ENCODE peak calls at places on chromosomes 3 and 15, in eight cellular contexts. E, K, Y, M, V, O, A and Q are unnamed samples. For H3K36me3, the result is how much of the 10 kb centered on the place peaks cover.

GRCh38 chr3:186425788-186426730 is 64.0 kb upstream of the DGKG start:
- DNase-seq in E (no peak), K (no peak), Y (peak), M (no peak), V (no peak), O (no peak), A (no peak), Q (no peak)

GRCh38 chr15:68697711-68698690 is 119.2 kb downstream of the CORO2B start:
- DNase-seq in E (no peak), K (no peak), Y (no peak), M (no peak), V (no peak), O (no peak), A (no peak), Q (no peak)

GRCh38 chr3:38623539-38623938 is 25.9 kb downstream of the SCN5A start:
- DNase-seq in E (no peak), K (no peak), Y (no peak), M (no peak), V (peak), O (no peak), A (no peak), Q (no peak)

GRCh38 chr3:52512727-52513126 is 17.6 kb downstream of the STAB1 start:
- DNase-seq in E (no peak), K (no peak), Y (no peak), M (no peak), V (no peak), O (no peak), A (no peak), Q (no peak)

GRCh38 chr3:145623349-145623748 is 537.6 kb downstream of the PLOD2 start:
- DNase-seq in E (no peak), K (no peak), Y (no peak), M (peak), V (no peak), O (no peak), A (no peak), Q (no peak)

GRCh38 chr3:65902304-65902793 is 136.4 kb downstream of the MAGI1 start:
- DNase-seq in E (no peak), K (no peak), Y (no peak), M (no peak), V (no peak), O (peak), A (peak), Q (no peak)

GRCh38 chr3:55461896-55462295 is 25.2 kb downstream of the WNT5A start:
- DNase-seq in E (no peak), K (no peak), Y (no peak), M (no peak), V (no peak), O (no peak), A (no peak), Q (no peak)

GRCh38 chr3:59620334-59620733 is 570.5 kb upstream of the CFAP20DC start:
- DNase-seq in E (no peak), K (no peak), Y (no peak), M (no peak), V (no peak), O (no peak), A (no peak), Q (no peak)

GRCh38 chr3:94460914-94461313 is 398.1 kb downstream of the NSUN3 start:
- DNase-seq in E (no peak), K (no peak), Y (no peak), M (no peak), V (no peak), O (no peak), A (no peak), Q (no peak)

GRCh38 chr3:165196577-165197561 is 685 bp upstream of the SLITRK3 start:
- DNase-seq in E (no peak), K (no peak), Y (no peak), M (no peak), V (no peak), O (no peak), A (no peak), Q (no peak)

GRCh38 chr3:183730361-183730760 is 32.8 kb downstream of the YEATS2 start:
- DNase-seq in E (no peak), K (no peak), Y (no peak), M (no peak), V (no peak), O (no peak), A (no peak), Q (no peak)

GRCh38 chr3:127449489-127450212 is 140.9 kb downstream of the TPRA1 start:
- DNase-seq in E (no peak), K (no peak), Y (no peak), M (no peak), V (no peak), O (no peak), A (no peak), Q (peak)

GRCh38 chr15:62138124-62138523 is 27.0 kb downstream of the C2CD4B start:
- DNase-seq in E (no peak), K (no peak), Y (peak), M (peak), V (no peak), O (no peak), A (no peak), Q (no peak)

GRCh38 chr3:73401058-73401457 is 223.7 kb downstream of the PDZRN3 start:
- DNase-seq in E (no peak), K (no peak), Y (no peak), M (no peak), V (no peak), O (no peak), A (no peak), Q (no peak)

GRCh38 chr3:74302959-74303358 is 311.5 kb downstream of the CNTN3 start:
- DNase-seq in E (no peak), K (no peak), Y (no peak), M (no peak), V (no peak), O (no peak), A (no peak), Q (no peak)

GRCh38 chr3:126034481-126035361 is 49.2 kb downstream of the SLC41A3 start:
- DNase-seq in E (no peak), K (no peak), Y (peak), M (no peak), V (no peak), O (no peak), A (no peak), Q (no peak)

GRCh38 chr3:192168202-192168601 is 559.1 kb downstream of the FGF12 start:
- DNase-seq in E (no peak), K (no peak), Y (no peak), M (no peak), V (no peak), O (no peak), A (no peak), Q (no peak)

GRCh38 chr15:81686021-81686420 is 312.0 kb upstream of the TMC3 start:
- DNase-seq in E (no peak), K (no peak), Y (no peak), M (no peak), V (no peak), O (no peak), A (no peak), Q (no peak)

GRCh38 chr3:165225604-165226003 is 29.4 kb upstream of the SLITRK3 start:
- DNase-seq in E (no peak), K (no peak), Y (no peak), M (no peak), V (no peak), O (no peak), A (no peak), Q (no peak)

GRCh38 chr15:50138391-50138790 is 19.4 kb upstream of the ATP8B4 start:
- DNase-seq in E (no peak), K (no peak), Y (no peak), M (no peak), V (no peak), O (no peak), A (no peak), Q (no peak)

GRCh38 chr15:27077790-27078189 is 106.8 kb downstream of the GABRG3 start:
- DNase-seq in E (no peak), K (no peak), Y (no peak), M (no peak), V (no peak), O (no peak), A (no peak), Q (no peak)

GRCh38 chr3:52237006-52237658 is 1.8 kb downstream of the TWF2 start:
- DNase-seq in E (no peak), K (no peak), Y (no peak), M (no peak), V (no peak), O (no peak), A (no peak), Q (peak)

GRCh38 chr15:65816441-65816840 is 24.3 kb upstream of the DENND4A start:
- DNase-seq in E (no peak), K (no peak), Y (no peak), M (no peak), V (no peak), O (no peak), A (no peak), Q (no peak)

GRCh38 chr15:89174476-89174875 is 46.9 kb downstream of the RLBP1 start:
- DNase-seq in E (no peak), K (no peak), Y (no peak), M (peak), V (no peak), O (peak), A (no peak), Q (no peak)

GRCh38 chr3:193548406-193548805 is 6.3 kb downstream of the ATP13A4 start:
- DNase-seq in E (no peak), K (no peak), Y (no peak), M (no peak), V (no peak), O (no peak), A (no peak), Q (no peak)

GRCh38 chr15:29044506-29044905 is 158.7 kb downstream of the APBA2 start:
- DNase-seq in E (no peak), K (no peak), Y (no peak), M (no peak), V (no peak), O (no peak), A (no peak), Q (no peak)

GRCh38 chr3:55341502-55342031 is 145.5 kb downstream of the WNT5A start:
- DNase-seq in E (no peak), K (no peak), Y (no peak), M (no peak), V (no peak), O (no peak), A (no peak), Q (no peak)

GRCh38 chr3:435161-435560 is 238.6 kb downstream of the CHL1 start:
- DNase-seq in E (no peak), K (no peak), Y (no peak), M (no peak), V (no peak), O (no peak), A (no peak), Q (no peak)

GRCh38 chr15:66459818-66460615 is 37.5 kb downstream of the SNAPC5 start:
- DNase-seq in E (no peak), K (no peak), Y (no peak), M (no peak), V (no peak), O (no peak), A (no peak), Q (no peak)

GRCh38 chr3:159189994-159190669 is 388.3 kb downstream of the MFSD1 start:
- DNase-seq in E (no peak), K (no peak), Y (no peak), M (peak), V (no peak), O (no peak), A (no peak), Q (no peak)

GRCh38 chr3:19946291-19946831 is 536 bp upstream of the RAB5A start:
- DNase-seq in E (no peak), K (no peak), Y (no peak), M (no peak), V (no peak), O (no peak), A (no peak), Q (no peak)

GRCh38 chr15:58299311-58299850 is 132.4 kb upstream of the LIPC start:
- DNase-seq in E (no peak), K (no peak), Y (no peak), M (no peak), V (no peak), O (no peak), A (no peak), Q (no peak)

GRCh38 chr15:101540480-101541239 is 51.2 kb upstream of the PCSK6 start:
- DNase-seq in E (no peak), K (no peak), Y (no peak), M (no peak), V (peak), O (no peak), A (no peak), Q (no peak)

GRCh38 chr15:55360256-55360655 is 41.2 kb downstream of the PIGB start:
- DNase-seq in E (no peak), K (no peak), Y (no peak), M (peak), V (no peak), O (no peak), A (no peak), Q (no peak)

GRCh38 chr3:29156071-29156715 is 124.7 kb upstream of the RBMS3 start:
- DNase-seq in E (no peak), K (no peak), Y (no peak), M (no peak), V (no peak), O (peak), A (no peak), Q (no peak)

GRCh38 chr3:119304201-119304713 is 10.1 kb downstream of the ARHGAP31 start:
- DNase-seq in E (no peak), K (no peak), Y (peak), M (no peak), V (no peak), O (no peak), A (no peak), Q (no peak)

GRCh38 chr3:172102883-172103310 is 63.5 kb downstream of the FNDC3B start:
- DNase-seq in E (no peak), K (no peak), Y (no peak), M (no peak), V (peak), O (no peak), A (no peak), Q (no peak)

GRCh38 chr3:194089357-194090177 is 46.4 kb upstream of the HES1 start:
- DNase-seq in E (peak), K (peak), Y (peak), M (peak), V (peak), O (peak), A (peak), Q (no peak)

GRCh38 chr3:109804697-109805096 is 467.4 kb upstream of the DPPA4 start:
- DNase-seq in E (no peak), K (peak), Y (no peak), M (no peak), V (no peak), O (no peak), A (no peak), Q (no peak)

GRCh38 chr3:109806929-109807328 is 469.6 kb upstream of the DPPA4 start:
- DNase-seq in E (no peak), K (peak), Y (no peak), M (no peak), V (peak), O (no peak), A (no peak), Q (no peak)

DNA sequence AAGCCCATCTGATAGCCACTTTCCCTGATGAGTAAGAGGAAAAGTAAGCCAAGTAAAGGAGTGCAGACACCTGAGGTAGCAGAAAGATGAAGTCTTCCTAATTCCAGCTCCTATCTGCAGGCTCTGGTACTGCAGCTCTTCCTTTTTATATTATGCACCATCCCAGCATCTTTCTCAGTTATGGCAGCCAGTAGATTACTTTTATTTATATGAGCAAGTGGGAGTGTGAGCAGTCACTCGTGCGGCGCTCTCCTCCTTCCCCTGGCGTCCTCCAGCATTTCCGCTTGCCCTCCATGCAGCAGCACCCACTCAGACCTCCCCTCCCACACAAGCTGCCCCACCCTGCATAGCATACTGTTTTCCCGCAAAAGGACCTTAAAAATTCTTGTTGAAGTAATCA is 465.9 kb upstream of the DPPA4 start:
- DNase-seq in E (no peak), K (peak), Y (no peak), M (no peak), V (no peak), O (no peak), A (no peak), Q (no peak)
- TF ChIP-seq CTCF in E (peak), K (no peak), Y (no peak), M (no peak), V (no peak), O (no peak), A (no peak), Q (no peak)

GRCh38 chr3:116302087-116302747 is 143.1 kb downstream of the LSAMP start:
- DNase-seq in E (no peak), K (no peak), Y (no peak), M (no peak), V (no peak), O (no peak), A (no peak), Q (no peak)

GRCh38 chr3:116306720-116307119 is 138.6 kb downstream of the LSAMP start:
- DNase-seq in E (no peak), K (no peak), Y (no peak), M (no peak), V (no peak), O (no peak), A (no peak), Q (no peak)
- TF ChIP-seq POLR2AphosphoS5 in E (no peak), K (no peak), Y (no peak), M (no peak), V (no peak), O (no peak), A (no peak), Q (no peak)

GRCh38 chr15:69783211-69783610 is 314.5 kb downstream of the TLE3 start:
- DNase-seq in E (no peak), K (no peak), Y (no peak), M (no peak), V (no peak), O (no peak), A (no peak), Q (no peak)
- H3K36me3 ChIP-seq in E (under half), K (under half), Y (under half), M (under half), V (under half), O (under half), A (under half), Q (under half)

GRCh38 chr3:12178091-12178820 is 19.5 kb upstream of the TIMP4 start:
- DNase-seq in E (no peak), K (no peak), Y (no peak), M (peak), V (no peak), O (no peak), A (no peak), Q (peak)

GRCh38 chr3:12179441-12179840 is 20.7 kb upstream of the TIMP4 start:
- DNase-seq in E (no peak), K (no peak), Y (no peak), M (no peak), V (no peak), O (no peak), A (no peak), Q (no peak)

GRCh38 chr3:12175137-12175593 is 16.5 kb upstream of the TIMP4 start:
- DNase-seq in E (no peak), K (no peak), Y (no peak), M (no peak), V (no peak), O (no peak), A (no peak), Q (no peak)

GRCh38 chr3:12177131-12177530 is 18.4 kb upstream of the TIMP4 start:
- DNase-seq in E (no peak), K (no peak), Y (no peak), M (no peak), V (no peak), O (no peak), A (no peak), Q (no peak)

DNA sequence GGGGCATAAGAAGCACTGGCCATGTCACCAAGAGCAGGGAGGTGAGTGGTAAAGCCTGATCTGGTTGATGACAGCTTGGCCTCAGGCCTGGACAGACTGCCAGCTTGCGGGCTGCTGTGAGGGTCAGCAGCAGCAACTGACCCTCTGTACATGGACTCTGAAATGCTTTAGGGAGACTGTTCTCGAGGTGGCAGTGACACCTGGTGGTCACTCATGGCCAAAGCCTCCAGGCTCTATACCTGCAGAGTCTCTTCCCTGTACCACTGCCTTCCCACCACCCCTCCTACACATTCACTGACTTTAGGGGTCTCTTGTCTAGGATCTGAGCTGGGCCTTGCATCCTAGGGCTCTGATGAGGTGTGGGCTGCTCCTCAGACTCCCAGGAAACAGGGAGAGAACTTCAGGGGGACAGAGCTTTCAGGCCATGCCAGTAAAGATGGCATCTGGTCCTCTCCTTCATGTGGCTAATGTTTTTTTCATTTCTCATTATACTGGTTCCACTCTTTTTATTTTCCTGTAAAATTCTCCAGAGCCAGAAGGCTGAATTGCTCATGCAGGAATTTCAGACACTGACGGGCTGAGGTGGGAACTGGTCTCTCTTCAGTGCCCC is 17.2 kb upstream of the TIMP4 start:
- DNase-seq in E (peak), K (peak), Y (no peak), M (peak), V (peak), O (peak), A (peak), Q (peak)
- TF ChIP-seq CTCF in E (peak), K (peak), Y (peak), M (peak), V (peak), O (peak), A (peak), Q (peak)

GRCh38 chr15:90892023-90892422 is 7.7 kb downstream of the FES start:
- DNase-seq in E (no peak), K (no peak), Y (no peak), M (no peak), V (no peak), O (no peak), A (no peak), Q (no peak)

GRCh38 chr15:90889736-90890456 is 5.6 kb downstream of the FES start:
- DNase-seq in E (no peak), K (no peak), Y (no peak), M (no peak), V (no peak), O (no peak), A (no peak), Q (no peak)

GRCh38 chr15:90891346-90891949 is 7.1 kb downstream of the FES start:
- DNase-seq in E (no peak), K (no peak), Y (no peak), M (no peak), V (no peak), O (no peak), A (no peak), Q (no peak)

GRCh38 chr15:90889313-90889730 is 5.0 kb downstream of the FES start:
- DNase-seq in E (no peak), K (no peak), Y (no peak), M (no peak), V (no peak), O (no peak), A (no peak), Q (peak)

GRCh38 chr15:90890839-90891238 is 6.5 kb downstream of the FES start:
- DNase-seq in E (no peak), K (no peak), Y (no peak), M (no peak), V (no peak), O (no peak), A (no peak), Q (no peak)
- TF ChIP-seq POLR2AphosphoS5 in E (no peak), K (no peak), Y (no peak), M (no peak), V (no peak), O (no peak), A (no peak), Q (no peak)

GRCh38 chr3:48422272-48422671 is 7.6 kb downstream of the PLXNB1 start:
- DNase-seq in E (no peak), K (no peak), Y (no peak), M (no peak), V (no peak), O (no peak), A (no peak), Q (no peak)

GRCh38 chr3:48423883-48424695 is 5.8 kb downstream of the PLXNB1 start:
- DNase-seq in E (no peak), K (no peak), Y (no peak), M (no peak), V (no peak), O (no peak), A (no peak), Q (no peak)

GRCh38 chr3:48423241-48423882 is 6.5 kb downstream of the PLXNB1 start:
- DNase-seq in E (no peak), K (no peak), Y (no peak), M (no peak), V (no peak), O (no peak), A (no peak), Q (no peak)

GRCh38 chr3:48420561-48420960 is 9.3 kb downstream of the PLXNB1 start:
- DNase-seq in E (no peak), K (no peak), Y (no peak), M (no peak), V (no peak), O (no peak), A (no peak), Q (no peak)

DNA sequence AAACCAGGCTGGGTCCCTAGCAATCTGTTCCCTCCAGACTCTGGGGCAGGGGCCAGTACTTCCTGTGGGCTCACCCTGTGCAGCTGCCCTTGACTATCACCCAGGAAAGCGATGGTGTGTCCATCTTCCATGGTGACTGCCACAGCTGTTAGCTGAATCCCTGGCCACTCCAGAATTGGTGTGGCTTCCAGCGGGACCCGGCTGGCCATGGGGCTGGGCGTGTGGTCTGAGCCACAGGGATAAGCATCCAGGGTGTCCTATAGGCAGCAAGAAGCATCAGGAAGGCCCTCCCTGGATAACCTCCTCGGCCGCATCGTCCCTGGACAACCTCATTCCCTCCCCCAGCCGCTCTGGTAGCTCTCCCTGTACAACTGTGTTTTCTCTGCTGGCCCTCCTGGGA is 7.2 kb downstream of the PLXNB1 start:
- DNase-seq in E (no peak), K (no peak), Y (no peak), M (no peak), V (no peak), O (no peak), A (no peak), Q (no peak)
- H3K36me3 ChIP-seq in E (under half), K (under half), Y (half or more), M (under half), V (half or more), O (under half), A (under half), Q (under half)